ENCODE peak calls at places on chromosomes 13 and 19, in ten cellular contexts. One of them, this sample, is unnamed.

GRCh38 chr13:42486711-42487198 is 87.2 kb upstream of the TNFSF11 start:
- DNase-seq in fibroblast of pulmonary artery: peak; percentile 81
- DNase-seq in NCI-H1930: no peak
- DNase-seq in GM04504: no peak
- DNase-seq in stimulated activated CD4-positive, alpha-beta T cell treated with anti-CD3 and anti-CD28 coated beads, Interleukin-1b, Interleukin-23, amount 100 ng/mL, for 1 hour: no peak
- DNase-seq in Peyer's patch: no peak
- DNase-seq in NCI-H1417: no peak
- DNase-seq in Daoy: peak; percentile 51
- DNase-seq in NCI-H2171 treated with DMSO at 0.1 percent for 48 hours: no peak
- DNase-seq in Calu3: peak; percentile 18
- DNase-seq in this sample: no peak

GRCh38 chr13:34751492-34751891 is 190.6 kb upstream of the NBEA start:
- DNase-seq in fibroblast of pulmonary artery: no peak
- DNase-seq in NCI-H1930: no peak
- DNase-seq in GM04504: no peak
- DNase-seq in stimulated activated CD4-positive, alpha-beta T cell treated with anti-CD3 and anti-CD28 coated beads, Interleukin-1b, Interleukin-23, amount 100 ng/mL, for 1 hour: no peak
- DNase-seq in Peyer's patch: no peak
- DNase-seq in NCI-H1417: no peak
- DNase-seq in Daoy: no peak
- DNase-seq in NCI-H2171 treated with DMSO at 0.1 percent for 48 hours: no peak
- DNase-seq in Calu3: no peak
- DNase-seq in this sample: no peak

GRCh38 chr13:109779074-109779473 is 7.3 kb downstream of the IRS2 start:
- DNase-seq in fibroblast of pulmonary artery: no peak
- DNase-seq in NCI-H1930: no peak
- DNase-seq in GM04504: no peak
- DNase-seq in stimulated activated CD4-positive, alpha-beta T cell treated with anti-CD3 and anti-CD28 coated beads, Interleukin-1b, Interleukin-23, amount 100 ng/mL, for 1 hour: no peak
- DNase-seq in Peyer's patch: no peak
- DNase-seq in NCI-H1417: no peak
- DNase-seq in Daoy: no peak
- DNase-seq in NCI-H2171 treated with DMSO at 0.1 percent for 48 hours: no peak
- DNase-seq in Calu3: no peak
- DNase-seq in this sample: no peak

GRCh38 chr19:3963458-3964255 is 7.2 kb downstream of the DAPK3 start:
- DNase-seq in fibroblast of pulmonary artery: no peak
- DNase-seq in NCI-H1930: no peak
- DNase-seq in GM04504: no peak
- DNase-seq in stimulated activated CD4-positive, alpha-beta T cell treated with anti-CD3 and anti-CD28 coated beads, Interleukin-1b, Interleukin-23, amount 100 ng/mL, for 1 hour: no peak
- DNase-seq in Peyer's patch: no peak
- DNase-seq in NCI-H1417: no peak
- DNase-seq in Daoy: no peak
- DNase-seq in NCI-H2171 treated with DMSO at 0.1 percent for 48 hours: no peak
- DNase-seq in Calu3: no peak
- DNase-seq in this sample: no peak

GRCh38 chr19:7610491-7611240 is 15.0 kb downstream of the CAMSAP3 start:
- DNase-seq in fibroblast of pulmonary artery: no peak
- DNase-seq in NCI-H1930: no peak
- DNase-seq in GM04504: no peak
- DNase-seq in stimulated activated CD4-positive, alpha-beta T cell treated with anti-CD3 and anti-CD28 coated beads, Interleukin-1b, Interleukin-23, amount 100 ng/mL, for 1 hour: no peak
- DNase-seq in Peyer's patch: no peak
- DNase-seq in NCI-H1417: no peak
- DNase-seq in Daoy: no peak
- DNase-seq in NCI-H2171 treated with DMSO at 0.1 percent for 48 hours: no peak
- DNase-seq in Calu3: no peak
- DNase-seq in this sample: no peak

GRCh38 chr13:97269603-97270002 is 47.5 kb downstream of the MBNL2 start:
- DNase-seq in fibroblast of pulmonary artery: no peak
- DNase-seq in NCI-H1930: no peak
- DNase-seq in GM04504: no peak
- DNase-seq in stimulated activated CD4-positive, alpha-beta T cell treated with anti-CD3 and anti-CD28 coated beads, Interleukin-1b, Interleukin-23, amount 100 ng/mL, for 1 hour: no peak
- DNase-seq in Peyer's patch: no peak
- DNase-seq in NCI-H1417: no peak
- DNase-seq in Daoy: no peak
- DNase-seq in NCI-H2171 treated with DMSO at 0.1 percent for 48 hours: no peak
- DNase-seq in Calu3: no peak
- DNase-seq in this sample: no peak

GRCh38 chr13:59771272-59771671 is 392.5 kb downstream of the DIAPH3 start:
- DNase-seq in fibroblast of pulmonary artery: peak; percentile 47
- DNase-seq in NCI-H1930: no peak
- DNase-seq in GM04504: no peak
- DNase-seq in stimulated activated CD4-positive, alpha-beta T cell treated with anti-CD3 and anti-CD28 coated beads, Interleukin-1b, Interleukin-23, amount 100 ng/mL, for 1 hour: no peak
- DNase-seq in Peyer's patch: no peak
- DNase-seq in NCI-H1417: no peak
- DNase-seq in Daoy: no peak
- DNase-seq in NCI-H2171 treated with DMSO at 0.1 percent for 48 hours: peak; percentile 64
- DNase-seq in Calu3: no peak
- DNase-seq in this sample: no peak

GRCh38 chr19:48454150-48454730 is 1.1 kb upstream of the KCNJ14 start:
- DNase-seq in fibroblast of pulmonary artery: no peak
- DNase-seq in NCI-H1930: no peak
- DNase-seq in GM04504: no peak
- DNase-seq in stimulated activated CD4-positive, alpha-beta T cell treated with anti-CD3 and anti-CD28 coated beads, Interleukin-1b, Interleukin-23, amount 100 ng/mL, for 1 hour: no peak
- DNase-seq in Peyer's patch: no peak
- DNase-seq in NCI-H1417: no peak
- DNase-seq in Daoy: no peak
- DNase-seq in NCI-H2171 treated with DMSO at 0.1 percent for 48 hours: no peak
- DNase-seq in Calu3: no peak
- DNase-seq in this sample: no peak

GRCh38 chr19:1364070-1364719 is 19.5 kb upstream of the NDUFS7 start:
- DNase-seq in fibroblast of pulmonary artery: no peak
- DNase-seq in NCI-H1930: no peak
- DNase-seq in GM04504: no peak
- DNase-seq in stimulated activated CD4-positive, alpha-beta T cell treated with anti-CD3 and anti-CD28 coated beads, Interleukin-1b, Interleukin-23, amount 100 ng/mL, for 1 hour: no peak
- DNase-seq in Peyer's patch: no peak
- DNase-seq in NCI-H1417: no peak
- DNase-seq in Daoy: no peak
- DNase-seq in NCI-H2171 treated with DMSO at 0.1 percent for 48 hours: no peak
- DNase-seq in Calu3: no peak
- DNase-seq in this sample: no peak

GRCh38 chr19:33603377-33603776 is 18.4 kb upstream of the CHST8 start:
- DNase-seq in fibroblast of pulmonary artery: no peak
- DNase-seq in NCI-H1930: no peak
- DNase-seq in GM04504: no peak
- DNase-seq in stimulated activated CD4-positive, alpha-beta T cell treated with anti-CD3 and anti-CD28 coated beads, Interleukin-1b, Interleukin-23, amount 100 ng/mL, for 1 hour: no peak
- DNase-seq in Peyer's patch: no peak
- DNase-seq in NCI-H1417: no peak
- DNase-seq in Daoy: no peak
- DNase-seq in NCI-H2171 treated with DMSO at 0.1 percent for 48 hours: no peak
- DNase-seq in Calu3: no peak
- DNase-seq in this sample: no peak

GRCh38 chr13:72137782-72138181 is 270.8 kb upstream of the DACH1 start:
- DNase-seq in fibroblast of pulmonary artery: no peak
- DNase-seq in NCI-H1930: no peak
- DNase-seq in GM04504: no peak
- DNase-seq in stimulated activated CD4-positive, alpha-beta T cell treated with anti-CD3 and anti-CD28 coated beads, Interleukin-1b, Interleukin-23, amount 100 ng/mL, for 1 hour: no peak
- DNase-seq in Peyer's patch: no peak
- DNase-seq in NCI-H1417: no peak
- DNase-seq in Daoy: no peak
- DNase-seq in NCI-H2171 treated with DMSO at 0.1 percent for 48 hours: no peak
- DNase-seq in Calu3: no peak
- DNase-seq in this sample: no peak

GRCh38 chr19:18274776-18275356 is 614 bp upstream of the IQCN start:
- DNase-seq in fibroblast of pulmonary artery: peak; percentile 87
- DNase-seq in NCI-H1930: no peak
- DNase-seq in GM04504: peak; percentile 83
- DNase-seq in stimulated activated CD4-positive, alpha-beta T cell treated with anti-CD3 and anti-CD28 coated beads, Interleukin-1b, Interleukin-23, amount 100 ng/mL, for 1 hour: no peak
- DNase-seq in Peyer's patch: no peak
- DNase-seq in NCI-H1417: no peak
- DNase-seq in Daoy: peak; percentile 95
- DNase-seq in NCI-H2171 treated with DMSO at 0.1 percent for 48 hours: no peak
- DNase-seq in Calu3: peak; percentile 81
- DNase-seq in this sample: peak; percentile 75

GRCh38 chr13:78382946-78383542 is 220.3 kb downstream of the POU4F1 start:
- DNase-seq in fibroblast of pulmonary artery: peak; percentile 22
- DNase-seq in NCI-H1930: no peak
- DNase-seq in GM04504: no peak
- DNase-seq in stimulated activated CD4-positive, alpha-beta T cell treated with anti-CD3 and anti-CD28 coated beads, Interleukin-1b, Interleukin-23, amount 100 ng/mL, for 1 hour: no peak
- DNase-seq in Peyer's patch: no peak
- DNase-seq in NCI-H1417: no peak
- DNase-seq in Daoy: no peak
- DNase-seq in NCI-H2171 treated with DMSO at 0.1 percent for 48 hours: peak; percentile 26
- DNase-seq in Calu3: no peak
- DNase-seq in this sample: no peak

GRCh38 chr19:12202250-12202649 is 39.4 kb downstream of the ZNF136 start:
- DNase-seq in fibroblast of pulmonary artery: no peak
- DNase-seq in NCI-H1930: no peak
- DNase-seq in GM04504: no peak
- DNase-seq in stimulated activated CD4-positive, alpha-beta T cell treated with anti-CD3 and anti-CD28 coated beads, Interleukin-1b, Interleukin-23, amount 100 ng/mL, for 1 hour: peak; percentile 34
- DNase-seq in Peyer's patch: peak; percentile 20
- DNase-seq in NCI-H1417: peak; percentile 0
- DNase-seq in Daoy: peak; percentile 4
- DNase-seq in NCI-H2171 treated with DMSO at 0.1 percent for 48 hours: no peak
- DNase-seq in Calu3: no peak
- DNase-seq in this sample: no peak

GRCh38 chr13:75178436-75178835 is 303.5 kb downstream of the TBC1D4 start:
- DNase-seq in fibroblast of pulmonary artery: no peak
- DNase-seq in NCI-H1930: no peak
- DNase-seq in GM04504: no peak
- DNase-seq in stimulated activated CD4-positive, alpha-beta T cell treated with anti-CD3 and anti-CD28 coated beads, Interleukin-1b, Interleukin-23, amount 100 ng/mL, for 1 hour: no peak
- DNase-seq in Peyer's patch: no peak
- DNase-seq in NCI-H1417: no peak
- DNase-seq in Daoy: no peak
- DNase-seq in NCI-H2171 treated with DMSO at 0.1 percent for 48 hours: peak; percentile 90
- DNase-seq in Calu3: no peak
- DNase-seq in this sample: no peak

GRCh38 chr19:39438270-39438934 is 2.7 kb upstream of the RPS16 start:
- DNase-seq in fibroblast of pulmonary artery: peak; percentile 42
- DNase-seq in NCI-H1930: no peak
- DNase-seq in GM04504: no peak
- DNase-seq in stimulated activated CD4-positive, alpha-beta T cell treated with anti-CD3 and anti-CD28 coated beads, Interleukin-1b, Interleukin-23, amount 100 ng/mL, for 1 hour: no peak
- DNase-seq in Peyer's patch: no peak
- DNase-seq in NCI-H1417: no peak
- DNase-seq in Daoy: peak; percentile 69
- DNase-seq in NCI-H2171 treated with DMSO at 0.1 percent for 48 hours: no peak
- DNase-seq in Calu3: no peak
- DNase-seq in this sample: no peak

GRCh38 chr13:95676100-95676774 is 702 bp upstream of the DNAJC3 start:
- DNase-seq in fibroblast of pulmonary artery: peak; percentile 52
- DNase-seq in NCI-H1930: no peak
- DNase-seq in GM04504: peak; percentile 13
- DNase-seq in stimulated activated CD4-positive, alpha-beta T cell treated with anti-CD3 and anti-CD28 coated beads, Interleukin-1b, Interleukin-23, amount 100 ng/mL, for 1 hour: no peak
- DNase-seq in Peyer's patch: peak; percentile 47
- DNase-seq in NCI-H1417: no peak
- DNase-seq in Daoy: peak; percentile 34
- DNase-seq in NCI-H2171 treated with DMSO at 0.1 percent for 48 hours: peak; percentile 77
- DNase-seq in Calu3: peak; percentile 6
- DNase-seq in this sample: no peak

GRCh38 chr13:88014527-88014926 is 343.4 kb downstream of the SLITRK5 start:
- DNase-seq in fibroblast of pulmonary artery: peak; percentile 4
- DNase-seq in NCI-H1930: no peak
- DNase-seq in GM04504: no peak
- DNase-seq in stimulated activated CD4-positive, alpha-beta T cell treated with anti-CD3 and anti-CD28 coated beads, Interleukin-1b, Interleukin-23, amount 100 ng/mL, for 1 hour: no peak
- DNase-seq in Peyer's patch: no peak
- DNase-seq in NCI-H1417: no peak
- DNase-seq in Daoy: no peak
- DNase-seq in NCI-H2171 treated with DMSO at 0.1 percent for 48 hours: no peak
- DNase-seq in Calu3: no peak
- DNase-seq in this sample: no peak

GRCh38 chr13:21625366-21625765 is 21.4 kb upstream of the MICU2 start:
- DNase-seq in fibroblast of pulmonary artery: peak; percentile 36
- DNase-seq in NCI-H1930: peak; percentile 18
- DNase-seq in GM04504: peak; percentile 11
- DNase-seq in stimulated activated CD4-positive, alpha-beta T cell treated with anti-CD3 and anti-CD28 coated beads, Interleukin-1b, Interleukin-23, amount 100 ng/mL, for 1 hour: no peak
- DNase-seq in Peyer's patch: no peak
- DNase-seq in NCI-H1417: peak; percentile 31
- DNase-seq in Daoy: peak; percentile 51
- DNase-seq in NCI-H2171 treated with DMSO at 0.1 percent for 48 hours: peak; percentile 3
- DNase-seq in Calu3: peak; percentile 14
- DNase-seq in this sample: no peak

GRCh38 chr13:44365899-44366298 is 7.7 kb upstream of the SERP2 start:
- DNase-seq in fibroblast of pulmonary artery: no peak
- DNase-seq in NCI-H1930: no peak
- DNase-seq in GM04504: no peak
- DNase-seq in stimulated activated CD4-positive, alpha-beta T cell treated with anti-CD3 and anti-CD28 coated beads, Interleukin-1b, Interleukin-23, amount 100 ng/mL, for 1 hour: no peak
- DNase-seq in Peyer's patch: no peak
- DNase-seq in NCI-H1417: no peak
- DNase-seq in Daoy: no peak
- DNase-seq in NCI-H2171 treated with DMSO at 0.1 percent for 48 hours: no peak
- DNase-seq in Calu3: no peak
- DNase-seq in this sample: no peak

GRCh38 chr19:7326105-7326877 is 22.4 kb upstream of the ARHGEF18 start:
- DNase-seq in fibroblast of pulmonary artery: peak; percentile 21
- DNase-seq in NCI-H1930: no peak
- DNase-seq in GM04504: no peak
- DNase-seq in stimulated activated CD4-positive, alpha-beta T cell treated with anti-CD3 and anti-CD28 coated beads, Interleukin-1b, Interleukin-23, amount 100 ng/mL, for 1 hour: no peak
- DNase-seq in Peyer's patch: no peak
- DNase-seq in NCI-H1417: no peak
- DNase-seq in Daoy: peak; percentile 32
- DNase-seq in NCI-H2171 treated with DMSO at 0.1 percent for 48 hours: peak; percentile 3
- DNase-seq in Calu3: no peak
- DNase-seq in this sample: no peak